ENCODE peak calls at places on chromosomes 16 and 17, in four cellular contexts. B is neural crest cell; M is stimulated activated naive CD8-positive, alpha-beta T cell treated with anti-CD3 and anti-CD28 coated beads, Interleukin-15, amount 100 ng/mL, for 72 hours; V is GM12891. E is an unnamed sample.

GRCh38 chr17:73338050-73338491 is 26.3 kb upstream of the CDC42EP4 start:
- DNase-seq in B (no peak), M (no peak), V (no peak), E (no peak)

GRCh38 chr16:53809088-53809951 is 105.4 kb downstream of the FTO start:
- DNase-seq in B (no peak), M (no peak), V (no peak), E (no peak)

GRCh38 chr16:11330526-11331237 is 14.6 kb upstream of the RMI2 start:
- DNase-seq in B (no peak), M (no peak), V (no peak), E (no peak)

GRCh38 chr17:42937712-42938596 is 26.3 kb downstream of the AARSD1 start:
- DNase-seq in B (peak), M (peak), V (peak), E (peak)

GRCh38 chr17:19242926-19243325 is 5.8 kb downstream of the EPN2 start:
- DNase-seq in B (no peak), M (no peak), V (no peak), E (no peak)

GRCh38 chr17:52495646-52496045 is 337.1 kb upstream of the CA10 start:
- DNase-seq in B (no peak), M (no peak), V (no peak), E (no peak)

GRCh38 chr17:58487589-58488427 is at the start of gene HSF5:
- DNase-seq in B (no peak), M (peak), V (peak), E (no peak)

GRCh38 chr17:75270218-75270965 is 639 bp downstream of the MIF4GD start:
- DNase-seq in B (peak), M (peak), V (peak), E (peak)

GRCh38 chr16:27226476-27226875 is 23.1 kb downstream of the KDM8 start:
- DNase-seq in B (no peak), M (no peak), V (no peak), E (no peak)

GRCh38 chr16:11367483-11367906 is 22.2 kb downstream of the RMI2 start:
- DNase-seq in B (no peak), M (no peak), V (no peak), E (no peak)